ENCODE peak calls at places on chromosomes 13 and 19, in four cellular contexts. N is CD8-positive, alpha-beta memory T cell; C is tibial artery; V is MV-4-11. L is an unnamed sample.

GRCh38 chr19:10286803-10287737 is at the start of gene ICAM4:
- DNase-seq in C (peak; percentile 54), N (no peak), V (peak; percentile 91), L (no peak)

GRCh38 chr19:29420065-29420464 is 105.7 kb upstream of the VSTM2B start:
- DNase-seq in N (no peak), V (no peak), C (no peak), L (no peak)

GRCh38 chr13:110301083-110301482 is 5.9 kb downstream of the COL4A1 start:
- DNase-seq in V (no peak), N (no peak), C (no peak), L (peak; percentile 48)

GRCh38 chr13:97566907-97567306 is 132.9 kb downstream of the RAP2A start:
- DNase-seq in V (no peak), C (no peak), N (no peak), L (no peak)

GRCh38 chr19:3362217-3362907 is 4.0 kb upstream of the NFIC start:
- DNase-seq in V (no peak), N (no peak), C (no peak), L (no peak)

GRCh38 chr19:406121-406711 is 2.7 kb downstream of the C2CD4C start:
- DNase-seq in N (no peak), C (no peak), V (no peak), L (no peak)

GRCh38 chr13:43805681-43806128 is 18.9 kb upstream of the ENOX1 start:
- DNase-seq in C (no peak), V (no peak), N (no peak), L (no peak)

GRCh38 chr19:42548545-42548944 is 20.3 kb upstream of the CEACAM1 start:
- DNase-seq in N (no peak), C (no peak), V (peak; percentile 54), L (no peak)

GRCh38 chr19:48900477-48901452 is 653 bp downstream of the NUCB1 start:
- DNase-seq in V (peak; percentile 61), C (no peak), N (no peak), L (no peak)

GRCh38 chr19:49309087-49309486 is 15.9 kb downstream of the SLC6A16 start:
- DNase-seq in C (no peak), V (no peak), N (no peak), L (no peak)

GRCh38 chr19:38164526-38164925 is 59.5 kb downstream of the DPF1 start:
- DNase-seq in N (no peak), C (no peak), V (no peak), L (no peak)

GRCh38 chr13:49585220-49586157 is at the start of gene RCBTB1:
- DNase-seq in V (peak; percentile 41), C (peak; percentile 47), N (peak; percentile 70), L (peak; percentile 64)

GRCh38 chr13:31485183-31485582 is 254.1 kb upstream of the RXFP2 start:
- DNase-seq in V (peak; percentile 57), N (no peak), C (no peak), L (no peak)

GRCh38 chr19:50420127-50420526 is 1.4 kb downstream of the SPIB start:
- DNase-seq in V (no peak), N (no peak), C (no peak), L (no peak)

GRCh38 chr19:14686411-14686810 is 3.4 kb upstream of the ZNF333 start:
- DNase-seq in N (no peak), V (peak; percentile 53), C (no peak), L (no peak)

GRCh38 chr13:113607477-113608245 is 23.1 kb downstream of the TFDP1 start:
- DNase-seq in N (no peak), C (no peak), V (peak; percentile 26), L (no peak)

GRCh38 chr13:69857188-69857821 is 250.3 kb upstream of the ATXN8OS start:
- DNase-seq in N (no peak), C (no peak), V (peak; percentile 7), L (no peak)

GRCh38 chr13:77029436-77029835 is 2.5 kb upstream of the FBXL3 start:
- DNase-seq in N (no peak), V (no peak), C (no peak), L (no peak)

GRCh38 chr19:18743281-18743825 is 47.8 kb downstream of the COMP start:
- DNase-seq in N (no peak), V (no peak), C (no peak), L (peak; percentile 81)

GRCh38 chr19:40398417-40399056 is 8.6 kb upstream of the HIPK4 start:
- DNase-seq in N (peak; percentile 20), V (no peak), C (no peak), L (no peak)

GRCh38 chr19:3986260-3987041 is 1.2 kb upstream of the EEF2 start:
- DNase-seq in C (peak; percentile 56), V (peak; percentile 91), N (peak; percentile 45), L (no peak)

GRCh38 chr19:3469638-3470499 is 10.5 kb downstream of the SMIM24 start:
- DNase-seq in C (no peak), V (no peak), N (no peak), L (no peak)

GRCh38 chr13:50589139-50589538 is 254.4 kb downstream of the DLEU7 start:
- DNase-seq in C (no peak), V (peak; percentile 77), N (no peak), L (no peak)

GRCh38 chr13:73335226-73335625 is 276.4 kb downstream of the KLF5 start:
- DNase-seq in C (no peak), N (no peak), V (peak; percentile 20), L (no peak)

GRCh38 chr19:32330149-32330548 is 15.3 kb upstream of the ZNF507 start:
- DNase-seq in C (no peak), V (no peak), N (no peak), L (no peak)

GRCh38 chr19:48635263-48635965 is 1.8 kb downstream of the DBP start:
- DNase-seq in C (peak; percentile 62), N (peak; percentile 67), V (peak; percentile 47), L (no peak)

GRCh38 chr13:38309397-38309796 is 40.3 kb upstream of the UFM1 start:
- DNase-seq in C (no peak), V (no peak), N (no peak), L (no peak)

GRCh38 chr19:10808937-10809655 is 26.9 kb downstream of the TMED1 start:
- DNase-seq in N (no peak), C (no peak), V (peak; percentile 50), L (no peak)

GRCh38 chr13:68125087-68125480 is 894.9 kb upstream of the PCDH9 start:
- DNase-seq in V (no peak), N (no peak), C (no peak), L (no peak)

GRCh38 chr19:9917322-9917721 is 19.0 kb downstream of the OLFM2 start:
- DNase-seq in C (no peak), N (no peak), V (peak; percentile 62), L (no peak)